ENCODE peak calls at places on chromosome 15, in four cellular contexts. Y is RWPE2, X is SK-N-SH, B is uterus. H is an unnamed sample.

GRCh38 chr15:64251121-64251520 is 88.3 kb upstream of the PPIB start:
- DNase-seq in Y (no peak), X (no peak), B (no peak), H (no peak)

GRCh38 chr15:79640206-79640605 is 208.1 kb downstream of the MINAR1 start:
- DNase-seq in Y (peak; percentile 73), X (no peak), B (no peak), H (no peak)

GRCh38 chr15:40081691-40082194 is 26.9 kb downstream of the BMF start:
- DNase-seq in Y (no peak), X (peak; percentile 72), B (peak; percentile 69), H (peak; percentile 83)

GRCh38 chr15:51380999-51381806 is 39.7 kb downstream of the GLDN start:
- DNase-seq in Y (no peak), X (peak; percentile 78), B (peak; percentile 24), H (peak; percentile 84)

GRCh38 chr15:59437777-59438574 is at the start of gene FAM81A:
- DNase-seq in Y (peak; percentile 78), X (peak; percentile 96), B (peak; percentile 84), H (peak; percentile 83)

GRCh38 chr15:71279757-71280141 is 164.5 kb downstream of the THSD4 start:
- DNase-seq in Y (no peak), X (no peak), B (no peak), H (no peak)

GRCh38 chr15:72237286-72238224 is 6.6 kb upstream of the PKM start:
- DNase-seq in Y (peak; percentile 97), X (peak; percentile 15), B (peak; percentile 63), H (peak; percentile 87)

GRCh38 chr15:31390777-31391486 is 64.3 kb downstream of the KLF13 start:
- DNase-seq in Y (no peak), X (no peak), B (no peak), H (peak; percentile 51)

GRCh38 chr15:40103124-40103858 is 5.4 kb downstream of the BMF start:
- DNase-seq in Y (peak; percentile 97), X (peak; percentile 91), B (peak; percentile 83), H (peak; percentile 91)

GRCh38 chr15:41790756-41791546 is 16.7 kb downstream of the MAPKBP1 start:
- DNase-seq in Y (no peak), X (no peak), B (peak; percentile 36), H (no peak)

GRCh38 chr15:75067123-75067854 is 43.9 kb downstream of the PPCDC start:
- DNase-seq in Y (no peak), X (no peak), B (no peak), H (no peak)

GRCh38 chr15:63288778-63289378 is 11.5 kb downstream of the APH1B start:
- DNase-seq in Y (no peak), X (peak; percentile 66), B (no peak), H (no peak)

GRCh38 chr15:78059110-78059839 is 18.2 kb downstream of the TBC1D2B start:
- DNase-seq in Y (no peak), X (no peak), B (no peak), H (no peak)

GRCh38 chr15:25705430-25706115 is 157.6 kb downstream of the ATP10A start:
- DNase-seq in Y (peak; percentile 45), X (no peak), B (no peak), H (no peak)

GRCh38 chr15:29838352-29839010 is 16.2 kb upstream of the TJP1 start:
- DNase-seq in Y (no peak), X (no peak), B (no peak), H (no peak)

GRCh38 chr15:45720183-45720582 is 85.4 kb downstream of the SQOR start:
- DNase-seq in Y (no peak), X (no peak), B (no peak), H (no peak)

GRCh38 chr15:73930790-73931281 is 4.6 kb downstream of the LOXL1 start:
- DNase-seq in Y (no peak), X (no peak), B (no peak), H (no peak)

GRCh38 chr15:63994073-63994600 is 52.1 kb downstream of the DAPK2 start:
- DNase-seq in Y (peak; percentile 29), X (no peak), B (no peak), H (no peak)

GRCh38 chr15:31338879-31339557 is 12.4 kb downstream of the KLF13 start:
- DNase-seq in Y (no peak), X (peak; percentile 64), B (peak; percentile 75), H (no peak)

GRCh38 chr15:77180757-77181156 is 109.8 kb upstream of the TSPAN3 start:
- DNase-seq in Y (no peak), X (no peak), B (no peak), H (no peak)

GRCh38 chr15:90873488-90873997 is 5.2 kb downstream of the FURIN start:
- DNase-seq in Y (no peak), X (no peak), B (no peak), H (no peak)

GRCh38 chr15:78003539-78004008 is 73.9 kb downstream of the TBC1D2B start:
- DNase-seq in Y (no peak), X (no peak), B (no peak), H (no peak)

DNA sequence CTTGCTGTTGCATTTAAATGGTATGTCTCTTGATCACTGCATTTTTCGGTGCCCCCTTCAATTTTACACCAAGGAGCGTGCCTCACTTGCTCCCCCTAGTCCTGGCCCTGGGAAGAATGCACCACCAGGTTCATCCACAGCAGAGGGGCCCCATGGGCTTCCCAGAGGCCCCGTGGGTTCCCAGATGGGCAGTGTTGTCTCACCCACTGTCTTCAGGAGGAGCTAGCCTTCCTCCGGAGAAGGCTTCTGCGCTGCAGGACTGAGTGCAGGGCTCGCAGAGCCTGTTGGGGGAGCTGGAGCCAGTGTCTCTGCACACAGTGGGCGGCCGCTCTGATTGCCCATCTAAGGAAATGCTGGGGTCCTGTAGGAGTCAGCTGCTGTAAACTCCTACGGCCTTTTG is 45.9 kb downstream of the POLR2M start:
- DNase-seq in Y (no peak), X (no peak), B (peak; percentile 75), H (peak; percentile 76)
- TF ChIP-seq CTCF in Y (no peak), X (no peak), B (peak; percentile 47), H (peak; percentile 64)

DNA sequence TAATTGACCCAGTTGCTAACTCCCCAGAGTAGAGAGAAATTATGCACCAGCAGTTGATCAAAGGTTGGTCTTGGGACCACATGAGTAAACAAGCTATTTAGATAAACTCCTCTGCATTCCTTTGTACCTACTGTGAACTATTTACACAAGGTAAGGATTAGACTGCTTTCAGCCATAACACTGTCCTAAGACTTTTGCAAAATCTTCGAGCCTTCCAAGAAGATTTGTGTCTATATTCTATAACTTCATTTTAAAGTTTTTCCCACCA is 108.5 kb upstream of the UNC13C start:
- DNase-seq in Y (no peak), X (no peak), B (no peak), H (no peak)
- H3K36me3 ChIP-seq in Y (no peaks in the 10 kb centered on the region), X (no peaks in the 10 kb centered on the region), B (no peaks in the 10 kb centered on the region), H (no peaks in the 10 kb centered on the region)

DNA sequence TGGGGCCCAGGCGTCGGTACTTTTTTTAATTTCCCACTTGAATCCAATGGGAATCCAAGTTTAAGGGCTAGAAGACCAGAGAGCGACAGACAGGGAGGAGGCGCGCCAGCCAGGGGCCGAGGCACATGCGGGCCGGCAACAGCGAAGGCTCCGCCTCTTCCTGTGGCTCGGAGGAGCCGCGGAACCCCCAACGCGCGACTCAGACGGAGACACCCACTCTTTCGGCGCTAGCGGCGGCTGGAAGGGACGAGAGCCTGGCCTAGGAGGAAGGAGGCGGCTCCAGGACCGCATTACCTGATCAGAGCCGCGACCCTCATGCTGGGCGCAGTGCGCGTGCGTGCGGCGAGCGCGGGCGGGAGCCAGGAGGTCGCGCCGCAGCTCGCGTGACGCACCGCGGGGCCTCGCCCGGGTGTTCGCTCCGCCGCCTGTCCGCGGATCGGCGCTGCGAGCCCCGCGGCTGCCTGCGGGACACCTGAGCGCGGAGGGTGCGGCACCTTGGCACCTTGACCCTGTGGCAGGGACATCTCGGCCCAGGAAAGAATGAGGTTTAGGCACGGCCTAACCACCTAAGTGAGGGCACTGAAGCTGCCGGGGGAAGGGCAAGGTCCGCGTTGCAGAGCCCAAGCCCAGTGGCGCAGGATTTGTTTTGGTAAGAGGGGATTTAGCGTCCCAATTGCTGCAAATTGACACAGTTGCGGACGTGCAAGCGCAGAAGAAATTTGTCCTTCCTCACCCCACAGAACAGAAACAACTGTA is at the start of gene DPH6:
- DNase-seq in Y (peak; percentile 91), X (peak; percentile 89), B (peak; percentile 81), H (peak; percentile 93)
- TF ChIP-seq CTCF in Y (no peak), X (no peak), B (no peak), H (no peak)

GRCh38 chr15:101016581-101016980 is 97.4 kb downstream of the LRRK1 start:
- DNase-seq in Y (peak; percentile 46), X (no peak), B (no peak), H (no peak)
- H3K36me3 ChIP-seq in Y (peaks cover 18% of the 10 kb centered on the region), X (peaks cover 8% of the 10 kb centered on the region), B (no peaks in the 10 kb centered on the region), H (no peaks in the 10 kb centered on the region)